ENCODE peak calls at places on chromosomes 6 and 20, in five cellular contexts. One of them, this sample, is unnamed.

GRCh38 chr20:2713285-2713684 is 20.7 kb downstream of the EBF4 start:
- DNase-seq in neuronal stem cell: no peak
- DNase-seq in fibroblast of mammary gland: peak; percentile 14
- DNase-seq in EL: no peak
- DNase-seq in pancreas: no peak
- DNase-seq in this sample: peak; percentile 17

GRCh38 chr20:23128461-23129125 is 42.5 kb upstream of the CD93 start:
- DNase-seq in fibroblast of mammary gland: no peak
- DNase-seq in EL: no peak
- DNase-seq in neuronal stem cell: no peak
- DNase-seq in pancreas: no peak
- DNase-seq in this sample: peak; percentile 16

GRCh38 chr6:43993881-43994523 is 133.2 kb downstream of the MRPL14 start:
- DNase-seq in fibroblast of mammary gland: no peak
- DNase-seq in pancreas: no peak
- DNase-seq in neuronal stem cell: no peak
- DNase-seq in EL: no peak
- DNase-seq in this sample: peak; percentile 43

GRCh38 chr6:41451039-41451438 is 95.1 kb upstream of the FOXP4 start:
- DNase-seq in pancreas: no peak
- DNase-seq in neuronal stem cell: no peak
- DNase-seq in fibroblast of mammary gland: no peak
- DNase-seq in EL: no peak
- DNase-seq in this sample: peak; percentile 36

GRCh38 chr20:41532935-41533334 is 85.2 kb downstream of the CHD6 start:
- DNase-seq in neuronal stem cell: no peak
- DNase-seq in fibroblast of mammary gland: no peak
- DNase-seq in EL: no peak
- DNase-seq in pancreas: no peak
- DNase-seq in this sample: no peak

GRCh38 chr6:53795702-53796450 is 1.1 kb downstream of the LRRC1 start:
- DNase-seq in neuronal stem cell: peak; percentile 40
- DNase-seq in pancreas: peak; percentile 44
- DNase-seq in EL: peak; percentile 34
- DNase-seq in fibroblast of mammary gland: no peak
- DNase-seq in this sample: peak; percentile 53

GRCh38 chr6:167485186-167485978 is 160.5 kb downstream of the TTLL2 start:
- DNase-seq in neuronal stem cell: no peak
- DNase-seq in EL: no peak
- DNase-seq in pancreas: no peak
- DNase-seq in fibroblast of mammary gland: peak; percentile 14
- DNase-seq in this sample: no peak

GRCh38 chr6:6968731-6969552 is 138.8 kb upstream of the RREB1 start:
- DNase-seq in neuronal stem cell: no peak
- DNase-seq in EL: no peak
- DNase-seq in fibroblast of mammary gland: no peak
- DNase-seq in pancreas: peak; percentile 51
- DNase-seq in this sample: no peak

GRCh38 chr6:116244284-116244683 is 9.6 kb downstream of the TSPYL4 start:
- DNase-seq in neuronal stem cell: no peak
- DNase-seq in EL: no peak
- DNase-seq in pancreas: no peak
- DNase-seq in fibroblast of mammary gland: no peak
- DNase-seq in this sample: no peak

GRCh38 chr20:35663813-35664543 is 722 bp downstream of the CPNE1 start:
- DNase-seq in neuronal stem cell: peak; percentile 33
- DNase-seq in pancreas: peak; percentile 35
- DNase-seq in EL: no peak
- DNase-seq in fibroblast of mammary gland: peak; percentile 36
- DNase-seq in this sample: peak; percentile 67

GRCh38 chr6:85569323-85569722 is 24.3 kb downstream of the SNX14 start:
- DNase-seq in neuronal stem cell: no peak
- DNase-seq in fibroblast of mammary gland: peak; percentile 71
- DNase-seq in EL: peak; percentile 34
- DNase-seq in pancreas: no peak
- DNase-seq in this sample: no peak

This sample was measured in NCI-H146.